ENCODE peak calls at places on chromosomes 4 and X, in eight cellular contexts. Z is amniotic stem cell; J is Calu3; L is fibroblast of villous mesenchyme; H is astrocyte of the spinal cord; W is nucleus accumbens; N is activated CD8-positive, alpha-beta memory T cell treated with anti-CD3 and anti-CD28 coated beads, Interleukin-2, amount 50 U/mL, for 48 hours; Q is naive thymus-derived CD8-positive, alpha-beta T cell. T is an unnamed sample.

GRCh38 chrX:46211079-46211478 is 334.1 kb downstream of the ZNF674 start:
- DNase-seq in Z (no peak), J (no peak), L (no peak), H (no peak), W (no peak), N (no peak), Q (no peak), T (no peak)

GRCh38 chr4:104966349-104967033 is 180.2 kb upstream of the TET2 start:
- DNase-seq in Z (no peak), J (peak), L (peak), H (no peak), W (no peak), N (no peak), Q (peak), T (peak)

GRCh38 chrX:123084797-123085196 is 99.3 kb upstream of the GRIA3 start:
- DNase-seq in Z (no peak), J (no peak), L (peak), H (peak), W (no peak), N (no peak), Q (no peak), T (no peak)

GRCh38 chrX:86171366-86171765 is 23.1 kb downstream of the DACH2 start:
- DNase-seq in Z (no peak), J (no peak), L (no peak), H (peak), W (no peak), N (no peak), Q (no peak), T (no peak)

GRCh38 chr4:183182873-183183725 is 84.0 kb downstream of the WWC2 start:
- DNase-seq in Z (peak), J (peak), L (peak), H (peak), W (no peak), N (no peak), Q (no peak), T (no peak)

GRCh38 chr4:8269535-8270417 is at the start of gene HTRA3:
- DNase-seq in Z (no peak), J (no peak), L (peak), H (no peak), W (no peak), N (no peak), Q (no peak), T (no peak)

GRCh38 chr4:184250795-184251679 is 33.4 kb upstream of the ENPP6 start:
- DNase-seq in Z (peak), J (peak), L (peak), H (peak), W (no peak), N (no peak), Q (peak), T (no peak)

GRCh38 chrX:154516655-154517100 is 646 bp upstream of the FAM3A start:
- DNase-seq in Z (no peak), J (no peak), L (peak), H (peak), W (peak), N (no peak), Q (no peak), T (no peak)

GRCh38 chr4:152606800-152607577 is 71.1 kb upstream of the FBXW7 start:
- DNase-seq in Z (no peak), J (no peak), L (no peak), H (no peak), W (no peak), N (no peak), Q (no peak), T (no peak)

GRCh38 chrX:118117069-118117405 is 427 bp upstream of the KLHL13 start:
- DNase-seq in Z (no peak), J (no peak), L (no peak), H (no peak), W (no peak), N (peak), Q (no peak), T (no peak)

GRCh38 chrX:109939498-109939897 is 63.4 kb upstream of the TMEM164 start:
- DNase-seq in Z (no peak), J (no peak), L (no peak), H (no peak), W (no peak), N (no peak), Q (no peak), T (no peak)

GRCh38 chr4:56127698-56128097 is 179.0 kb downstream of the CEP135 start:
- DNase-seq in Z (no peak), J (no peak), L (no peak), H (no peak), W (no peak), N (no peak), Q (no peak), T (no peak)

GRCh38 chr4:14568356-14568755 is 433.9 kb upstream of the CPEB2 start:
- DNase-seq in Z (no peak), J (no peak), L (peak), H (peak), W (no peak), N (no peak), Q (no peak), T (no peak)

GRCh38 chr4:91989914-91990313 is 313.9 kb upstream of the GRID2 start:
- DNase-seq in Z (no peak), J (no peak), L (no peak), H (no peak), W (no peak), N (no peak), Q (no peak), T (no peak)

GRCh38 chr4:123984881-123985280 is 588.3 kb downstream of the SPRY1 start:
- DNase-seq in Z (no peak), J (no peak), L (no peak), H (no peak), W (no peak), N (no peak), Q (no peak), T (no peak)

GRCh38 chrX:111511477-111511876 is at the start of gene SERTM2:
- DNase-seq in Z (no peak), J (no peak), L (peak), H (peak), W (no peak), N (no peak), Q (no peak), T (no peak)

GRCh38 chr4:1367936-1368289 is 20.9 kb downstream of the UVSSA start:
- DNase-seq in Z (no peak), J (no peak), L (no peak), H (no peak), W (no peak), N (no peak), Q (no peak), T (no peak)

GRCh38 chr4:2873329-2873728 is 29.7 kb downstream of the ADD1 start:
- DNase-seq in Z (no peak), J (no peak), L (no peak), H (no peak), W (no peak), N (no peak), Q (no peak), T (no peak)

GRCh38 chr4:67918428-67918827 is 34.6 kb upstream of the TMPRSS11D start:
- DNase-seq in Z (no peak), J (no peak), L (no peak), H (no peak), W (no peak), N (no peak), Q (no peak), T (no peak)

GRCh38 chr4:30718021-30718888 is 1.9 kb upstream of the PCDH7 start:
- DNase-seq in Z (peak), J (peak), L (peak), H (no peak), W (peak), N (peak), Q (no peak), T (peak)

GRCh38 chr4:74097631-74098550 is 1.1 kb downstream of the CXCL2 start:
- DNase-seq in Z (no peak), J (peak), L (no peak), H (no peak), W (no peak), N (no peak), Q (no peak), T (no peak)

GRCh38 chr4:7984286-7984925 is 44.7 kb upstream of the AFAP1 start:
- DNase-seq in Z (no peak), J (no peak), L (no peak), H (no peak), W (no peak), N (no peak), Q (no peak), T (no peak)

GRCh38 chrX:100819837-100820666 is at the start of gene CSTF2:
- DNase-seq in Z (peak), J (peak), L (peak), H (peak), W (peak), N (peak), Q (peak), T (peak)

GRCh38 chr4:8577046-8577445 is 3.1 kb upstream of the GPR78 start:
- DNase-seq in Z (no peak), J (no peak), L (no peak), H (no peak), W (no peak), N (no peak), Q (no peak), T (no peak)

GRCh38 chr4:143441678-143442077 is 71.8 kb upstream of the SMARCA5 start:
- DNase-seq in Z (no peak), J (no peak), L (no peak), H (no peak), W (peak), N (no peak), Q (no peak), T (no peak)

GRCh38 chrX:16892504-16893362 is 22.6 kb upstream of the RBBP7 start:
- DNase-seq in Z (peak), J (peak), L (peak), H (peak), W (peak), N (peak), Q (peak), T (peak)

GRCh38 chrX:111376897-111377601 is 34.9 kb downstream of the DCX start:
- DNase-seq in Z (no peak), J (no peak), L (no peak), H (no peak), W (no peak), N (no peak), Q (no peak), T (no peak)

GRCh38 chr4:154491731-154492249 is at the start of gene DCHS2:
- DNase-seq in Z (no peak), J (peak), L (no peak), H (no peak), W (no peak), N (peak), Q (no peak), T (peak)

GRCh38 chrX:130285710-130286109 is 17.0 kb upstream of the ZNF280C start:
- DNase-seq in Z (no peak), J (no peak), L (no peak), H (no peak), W (no peak), N (no peak), Q (no peak), T (no peak)

GRCh38 chr4:108049406-108049805 is 59.7 kb downstream of the HADH start:
- DNase-seq in Z (no peak), J (no peak), L (no peak), H (no peak), W (no peak), N (no peak), Q (no peak), T (no peak)

GRCh38 chrX:119168104-119168503 is 40.5 kb upstream of the KIAA1210 start:
- DNase-seq in Z (no peak), J (no peak), L (no peak), H (no peak), W (no peak), N (no peak), Q (no peak), T (no peak)

GRCh38 chrX:57453901-57454300 is 137.9 kb upstream of the ZXDB start:
- DNase-seq in Z (no peak), J (no peak), L (peak), H (no peak), W (no peak), N (no peak), Q (peak), T (no peak)